ENCODE peak calls at places on chromosomes 12 and 14, in nine cellular contexts. H, U, T, N, L, I, Z, R and J are unnamed samples.

GRCh38 chr12:60066655-60067054 is 470.8 kb downstream of the SLC16A7 start:
- DNase-seq in H (no peak), U (no peak), T (no peak), N (no peak), L (no peak), I (no peak), Z (no peak), R (no peak), J (no peak)

GRCh38 chr12:25958254-25959068 is at the start of gene RASSF8:
- DNase-seq in H (peak), U (peak), T (peak), N (peak), L (no peak), I (peak), Z (peak), R (no peak), J (peak)

GRCh38 chr14:25033358-25033757 is 16.6 kb downstream of the STXBP6 start:
- DNase-seq in H (no peak), U (no peak), T (no peak), N (no peak), L (no peak), I (no peak), Z (no peak), R (no peak), J (no peak)

GRCh38 chr12:54251667-54252284 is 28.1 kb downstream of the CBX5 start:
- DNase-seq in H (no peak), U (no peak), T (no peak), N (no peak), L (no peak), I (no peak), Z (no peak), R (peak), J (no peak)

GRCh38 chr12:46487567-46488131 is 115.1 kb upstream of the SLC38A2 start:
- DNase-seq in H (no peak), U (no peak), T (no peak), N (no peak), L (no peak), I (no peak), Z (no peak), R (no peak), J (no peak)

GRCh38 chr12:11807453-11807852 is 158.0 kb downstream of the ETV6 start:
- DNase-seq in H (no peak), U (no peak), T (no peak), N (no peak), L (no peak), I (no peak), Z (no peak), R (no peak), J (no peak)

GRCh38 chr14:23887536-23887935 is 66.0 kb upstream of the DHRS4 start:
- DNase-seq in H (no peak), U (no peak), T (no peak), N (no peak), L (no peak), I (no peak), Z (no peak), R (no peak), J (no peak)

GRCh38 chr12:102216086-102216691 is 18.6 kb upstream of the PMCH start:
- DNase-seq in H (no peak), U (no peak), T (no peak), N (no peak), L (no peak), I (no peak), Z (no peak), R (peak), J (no peak)

GRCh38 chr12:29863665-29864064 is 79.9 kb upstream of the TMTC1 start:
- DNase-seq in H (no peak), U (no peak), T (no peak), N (no peak), L (no peak), I (no peak), Z (no peak), R (no peak), J (no peak)

GRCh38 chr14:33999771-34000291 is 49.0 kb upstream of the EGLN3 start:
- DNase-seq in H (no peak), U (no peak), T (no peak), N (no peak), L (no peak), I (no peak), Z (no peak), R (no peak), J (no peak)

GRCh38 chr12:77189463-77189862 is 124.1 kb upstream of the E2F7 start:
- DNase-seq in H (no peak), U (no peak), T (no peak), N (no peak), L (peak), I (no peak), Z (no peak), R (no peak), J (no peak)

GRCh38 chr12:57332646-57333312 is 81.8 kb upstream of the STAC3 start:
- DNase-seq in H (no peak), U (no peak), T (no peak), N (no peak), L (no peak), I (no peak), Z (no peak), R (no peak), J (no peak)

GRCh38 chr12:98698603-98699463 is 53.7 kb downstream of the APAF1 start:
- DNase-seq in H (peak), U (peak), T (peak), N (peak), L (no peak), I (peak), Z (peak), R (peak), J (peak)

GRCh38 chr12:52010692-52011601 is 4.2 kb downstream of the TAMALIN start:
- DNase-seq in H (no peak), U (no peak), T (no peak), N (no peak), L (no peak), I (no peak), Z (no peak), R (no peak), J (no peak)

GRCh38 chr14:37864861-37865718 is 269.7 kb downstream of the TTC6 start:
- DNase-seq in H (no peak), U (no peak), T (no peak), N (no peak), L (no peak), I (no peak), Z (no peak), R (no peak), J (peak)

GRCh38 chr14:100691395-100692025 is 35.2 kb upstream of the DLK1 start:
- DNase-seq in H (no peak), U (no peak), T (no peak), N (no peak), L (no peak), I (no peak), Z (no peak), R (no peak), J (no peak)

GRCh38 chr14:99382781-99383456 is 97.7 kb downstream of the SETD3 start:
- DNase-seq in H (no peak), U (no peak), T (no peak), N (no peak), L (no peak), I (no peak), Z (no peak), R (no peak), J (no peak)

GRCh38 chr12:6507102-6507998 is 13.4 kb downstream of the NCAPD2 start:
- DNase-seq in H (no peak), U (no peak), T (no peak), N (no peak), L (peak), I (no peak), Z (no peak), R (no peak), J (no peak)

GRCh38 chr12:18224745-18225144 is 36.6 kb upstream of the PIK3C2G start:
- DNase-seq in H (no peak), U (no peak), T (no peak), N (no peak), L (peak), I (no peak), Z (no peak), R (peak), J (no peak)

DNA sequence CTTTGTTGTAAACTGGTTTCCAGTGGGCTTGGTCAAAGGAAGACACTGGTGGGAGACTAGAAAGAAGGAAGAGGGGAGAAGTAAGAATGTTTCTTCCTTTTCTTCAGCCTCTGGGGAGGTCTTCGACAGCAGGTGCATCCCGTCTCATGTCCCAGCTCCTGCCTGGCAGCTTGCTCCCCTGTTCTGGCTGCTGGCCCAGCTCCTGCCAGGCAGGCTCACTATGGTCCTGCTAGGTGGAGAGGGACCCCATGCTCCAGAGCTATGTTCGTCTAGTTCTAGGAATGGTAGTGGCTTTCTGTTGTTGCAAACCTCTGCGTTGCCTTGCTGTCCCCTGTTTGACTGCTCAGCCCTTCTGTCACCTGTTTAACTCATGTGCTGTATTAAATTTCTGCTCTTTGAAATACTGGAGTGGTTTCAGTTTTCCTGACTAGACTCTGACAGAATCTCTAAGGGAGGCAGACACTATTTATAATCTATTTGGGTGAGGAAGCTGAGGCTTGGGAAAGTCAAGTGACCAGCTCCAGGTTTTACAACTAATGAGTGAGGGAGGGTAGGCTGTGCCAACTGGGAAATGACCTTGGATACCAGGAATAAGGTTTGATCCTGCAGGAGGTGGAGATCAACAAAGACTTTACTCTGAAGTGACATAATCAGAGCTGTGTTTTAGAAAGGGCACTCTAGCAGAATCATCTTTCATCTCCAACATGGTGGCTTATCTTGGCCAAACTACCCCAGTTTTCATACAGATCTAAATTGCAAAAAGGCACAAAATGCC is 94.7 kb upstream of the DDHD1 start:
- DNase-seq in H (no peak), U (no peak), T (no peak), N (no peak), L (no peak), I (no peak), Z (no peak), R (no peak), J (no peak)
- H3K4me3 ChIP-seq in H (no peak), U (no peak), T (no peak), N (no peak), L (no peak), I (no peak), Z (no peak), R (no peak), J (no peak)

GRCh38 chr14:67996235-67996634 is 176.7 kb downstream of the RAD51B start:
- DNase-seq in H (no peak), U (no peak), T (no peak), N (no peak), L (no peak), I (no peak), Z (no peak), R (no peak), J (no peak)

GRCh38 chr14:67999290-67999689 is 179.7 kb downstream of the RAD51B start:
- DNase-seq in H (no peak), U (no peak), T (no peak), N (no peak), L (peak), I (no peak), Z (no peak), R (no peak), J (no peak)

GRCh38 chr14:68000516-68000915 is 180.9 kb downstream of the RAD51B start:
- DNase-seq in H (no peak), U (no peak), T (no peak), N (no peak), L (no peak), I (no peak), Z (no peak), R (no peak), J (no peak)

GRCh38 chr14:67999693-68000384 is 180.3 kb downstream of the RAD51B start:
- DNase-seq in H (no peak), U (no peak), T (no peak), N (no peak), L (peak), I (no peak), Z (no peak), R (peak), J (no peak)

GRCh38 chr14:67998804-67999203 is 179.2 kb downstream of the RAD51B start:
- DNase-seq in H (no peak), U (no peak), T (no peak), N (no peak), L (no peak), I (no peak), Z (no peak), R (no peak), J (no peak)
- H3K4me3 ChIP-seq in H (no peak), U (no peak), T (no peak), N (no peak), L (no peak), I (no peak), Z (no peak), R (no peak), J (no peak)

DNA sequence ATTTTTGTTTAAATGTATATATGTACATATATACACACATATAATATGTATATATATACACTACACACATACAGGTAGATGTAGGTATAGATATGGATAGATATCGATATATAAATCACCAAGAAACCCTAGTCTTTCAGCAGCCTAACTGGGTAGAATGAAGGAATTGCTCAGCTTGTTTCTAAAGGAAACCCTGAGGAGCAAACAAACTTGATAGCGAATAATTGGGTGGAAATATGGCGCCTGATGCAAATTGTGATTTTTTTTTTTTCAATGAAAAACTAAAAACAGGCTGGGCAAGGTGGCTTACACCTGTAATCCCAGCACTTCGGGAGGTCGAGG is 254 bp upstream of the CCDC177 start:
- DNase-seq in H (no peak), U (no peak), T (no peak), N (no peak), L (no peak), I (no peak), Z (no peak), R (no peak), J (no peak)
- H3K4me3 ChIP-seq in H (no peak), U (no peak), T (no peak), N (no peak), L (no peak), I (no peak), Z (no peak), R (no peak), J (peak)

GRCh38 chr14:44960146-44960545 is 1.6 kb downstream of the KLHL28 start:
- DNase-seq in H (no peak), U (no peak), T (no peak), N (no peak), L (no peak), I (no peak), Z (no peak), R (no peak), J (no peak)
- H3K4me3 ChIP-seq in H (no peak), U (no peak), T (no peak), N (no peak), L (peak), I (peak), Z (peak), R (peak), J (peak)

DNA sequence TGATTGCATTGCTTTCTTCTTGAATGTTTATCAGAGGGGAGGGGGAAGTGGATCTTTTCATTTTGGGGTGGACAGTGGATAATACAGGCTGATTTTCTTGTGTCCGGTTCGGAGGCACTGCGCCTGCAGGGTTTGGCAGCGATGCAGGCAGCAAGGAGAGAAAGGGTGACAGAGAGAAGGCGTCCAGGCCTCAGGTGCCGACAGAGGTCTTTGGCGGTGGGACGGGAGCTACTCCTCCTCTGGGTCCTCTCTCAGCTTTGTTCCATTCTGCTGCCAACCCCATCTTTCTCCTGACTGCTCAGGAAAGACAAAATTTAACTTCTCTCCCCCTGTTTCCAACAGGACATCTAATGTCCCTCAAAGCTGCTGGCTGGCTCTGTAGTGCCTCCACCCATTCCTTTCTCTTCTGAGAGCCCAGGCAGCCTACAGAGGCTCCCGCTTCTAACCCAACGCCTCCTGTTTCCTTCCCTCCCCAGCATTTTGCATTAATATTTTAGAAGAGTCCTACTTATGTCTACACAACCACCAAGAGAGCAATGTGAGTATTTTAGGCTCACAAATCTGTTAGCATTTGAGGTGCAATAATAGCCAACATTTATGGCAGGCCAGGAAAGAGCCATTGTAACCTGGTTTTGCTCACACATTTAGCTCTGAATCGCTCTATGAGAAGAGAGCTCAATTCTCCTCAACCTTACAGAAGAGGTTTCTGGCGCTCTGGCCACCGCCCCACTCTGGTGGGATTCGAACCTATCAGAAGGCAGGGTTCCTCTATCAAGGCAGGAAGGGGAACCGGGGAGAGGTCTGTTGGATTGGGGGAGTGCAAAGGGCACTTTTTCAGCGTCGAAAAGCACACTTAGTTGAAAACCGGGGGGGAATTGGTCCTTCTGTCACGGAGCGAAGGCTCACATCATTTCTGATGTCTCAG is 7.1 kb upstream of the TBX5 start:
- DNase-seq in H (no peak), U (no peak), T (no peak), N (no peak), L (no peak), I (no peak), Z (no peak), R (no peak), J (no peak)
- H3K4me3 ChIP-seq in H (no peak), U (no peak), T (no peak), N (no peak), L (no peak), I (no peak), Z (no peak), R (no peak), J (no peak)

GRCh38 chr14:70779667-70780066 is 29.6 kb downstream of the MAP3K9 start:
- DNase-seq in H (peak), U (no peak), T (no peak), N (no peak), L (no peak), I (peak), Z (no peak), R (no peak), J (no peak)

GRCh38 chr14:70784886-70785285 is 24.4 kb downstream of the MAP3K9 start:
- DNase-seq in H (no peak), U (no peak), T (no peak), N (no peak), L (no peak), I (no peak), Z (no peak), R (no peak), J (no peak)

GRCh38 chr14:70782361-70782760 is 27.0 kb downstream of the MAP3K9 start:
- DNase-seq in H (no peak), U (no peak), T (no peak), N (no peak), L (no peak), I (no peak), Z (no peak), R (no peak), J (no peak)

GRCh38 chr14:70776197-70776596 is 33.1 kb downstream of the MAP3K9 start:
- DNase-seq in H (no peak), U (no peak), T (no peak), N (no peak), L (no peak), I (no peak), Z (no peak), R (no peak), J (no peak)

DNA sequence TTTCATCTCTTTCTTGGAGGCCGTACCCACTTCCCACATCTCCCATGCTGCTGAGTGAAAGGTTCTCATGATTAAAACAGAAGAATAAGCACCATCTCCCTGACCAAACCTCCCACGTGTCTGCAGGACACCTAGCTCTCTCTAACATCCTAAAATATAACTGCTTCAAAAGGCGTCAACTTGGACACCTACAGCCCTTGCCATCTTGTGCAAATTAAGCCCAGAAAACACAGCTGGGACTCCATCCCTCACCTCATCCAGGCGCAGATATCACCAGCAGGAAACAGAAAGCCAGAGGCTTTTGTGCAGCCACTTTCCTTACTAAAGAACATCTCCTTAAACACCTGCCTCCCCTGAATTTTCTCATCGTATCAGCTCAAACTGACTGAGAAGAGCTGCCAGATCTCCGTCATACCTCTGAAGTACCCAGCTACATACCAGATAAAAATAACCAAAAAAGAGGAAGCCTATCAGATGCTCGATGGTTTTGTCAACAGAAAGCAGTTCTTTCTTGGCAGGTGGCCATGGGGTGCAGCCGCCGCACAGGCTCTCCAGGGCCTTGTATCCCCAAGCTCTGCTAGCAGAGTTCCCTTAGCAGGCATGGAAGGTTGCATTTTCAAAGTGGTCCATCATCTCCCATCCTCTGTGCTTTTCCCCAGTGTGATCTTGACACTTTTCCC is 28.8 kb downstream of the MAP3K9 start:
- DNase-seq in H (no peak), U (peak), T (peak), N (peak), L (no peak), I (peak), Z (no peak), R (no peak), J (peak)
- H3K4me3 ChIP-seq in H (no peak), U (no peak), T (no peak), N (no peak), L (no peak), I (no peak), Z (no peak), R (no peak), J (no peak)

GRCh38 chr12:122895757-122896636 is at the start of gene VPS37B:
- DNase-seq in H (peak), U (peak), T (peak), N (peak), L (no peak), I (peak), Z (peak), R (peak), J (peak)

GRCh38 chr12:122895290-122895689 is 634 bp downstream of the VPS37B start:
- DNase-seq in H (no peak), U (no peak), T (no peak), N (no peak), L (no peak), I (no peak), Z (no peak), R (no peak), J (no peak)

GRCh38 chr12:122894173-122895121 is 1.5 kb downstream of the VPS37B start:
- DNase-seq in H (no peak), U (no peak), T (no peak), N (no peak), L (no peak), I (no peak), Z (no peak), R (no peak), J (no peak)

GRCh38 chr12:122893208-122894151 is 2.4 kb downstream of the VPS37B start:
- DNase-seq in H (peak), U (no peak), T (no peak), N (no peak), L (no peak), I (no peak), Z (no peak), R (no peak), J (no peak)

DNA sequence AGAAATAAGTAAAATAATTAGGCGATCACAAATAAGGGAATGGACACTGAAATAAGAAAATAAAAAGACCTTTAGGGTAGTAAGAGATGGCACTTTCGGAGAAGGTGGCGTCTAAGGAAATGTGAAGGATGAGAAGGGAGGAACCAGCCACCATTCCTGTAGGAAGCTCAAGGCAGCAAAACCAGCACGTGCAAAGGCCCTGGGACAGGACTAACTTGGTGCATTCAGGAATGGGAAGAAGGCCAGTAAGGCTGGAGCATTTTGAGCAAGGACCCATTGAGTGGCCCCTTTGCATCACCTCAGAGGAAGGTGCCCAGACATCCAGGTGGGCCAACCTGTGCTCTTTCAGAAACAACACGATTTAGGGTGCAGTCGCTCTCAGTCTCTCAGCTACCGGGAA is 738 bp upstream of the VPS37B start:
- DNase-seq in H (no peak), U (no peak), T (no peak), N (no peak), L (no peak), I (no peak), Z (no peak), R (no peak), J (no peak)
- H3K4me3 ChIP-seq in H (no peak), U (no peak), T (no peak), N (no peak), L (no peak), I (no peak), Z (no peak), R (peak), J (no peak)